ENCODE peak calls at places on chromosome 14, in seven cellular contexts. U is left cardiac atrium; R is naive thymus-derived CD8-positive, alpha-beta T cell; A is heart left ventricle; W is HS-5; F is ACHN; H is WTC11. V is an unnamed sample.

GRCh38 chr14:78450945-78451344 is 280.8 kb downstream of the NRXN3 start:
- DNase-seq in U (no peak), W (no peak), F (no peak), A (no peak), R (no peak), H (no peak), V (no peak)

GRCh38 chr14:105333613-105334364 is 19.2 kb downstream of the PACS2 start:
- DNase-seq in H (no peak), R (no peak), U (no peak), A (no peak), W (no peak), F (no peak), V (no peak)

GRCh38 chr14:73235531-73236155 is 1.7 kb upstream of the PAPLN start:
- DNase-seq in R (no peak), U (no peak), W (no peak), A (no peak), F (no peak), H (peak), V (peak)

GRCh38 chr14:93991212-93991611 is 5.9 kb upstream of the CCDC197 start:
- DNase-seq in R (no peak), F (no peak), A (no peak), W (no peak), H (no peak), U (no peak), V (no peak)

GRCh38 chr14:91252901-91253794 is 8.6 kb upstream of the GPR68 start:
- DNase-seq in H (peak), W (no peak), R (peak), A (peak), F (no peak), U (peak), V (peak)

GRCh38 chr14:85594217-85594616 is 64.3 kb downstream of the FLRT2 start:
- DNase-seq in H (no peak), F (no peak), U (no peak), R (no peak), A (no peak), W (no peak), V (no peak)

GRCh38 chr14:58808828-58809227 is 171.1 kb downstream of the DACT1 start:
- DNase-seq in H (no peak), R (no peak), F (no peak), A (no peak), W (no peak), U (no peak), V (peak)

GRCh38 chr14:23252420-23253333 is 14.9 kb downstream of the RNF212B start:
- DNase-seq in W (no peak), H (no peak), R (no peak), A (no peak), F (no peak), U (no peak), V (no peak)

GRCh38 chr14:69092840-69093422 is 60.0 kb downstream of the DCAF5 start:
- DNase-seq in F (no peak), H (no peak), W (no peak), R (no peak), U (no peak), A (no peak), V (no peak)

GRCh38 chr14:31994391-31995033 is 82.6 kb upstream of the ARHGAP5 start:
- DNase-seq in R (no peak), F (no peak), W (no peak), U (no peak), H (no peak), A (no peak), V (no peak)

GRCh38 chr14:55711171-55711811 is 131.3 kb downstream of the KTN1 start:
- DNase-seq in R (no peak), W (no peak), A (no peak), H (no peak), F (no peak), U (no peak), V (no peak)

GRCh38 chr14:64723691-64724577 is 19.7 kb downstream of the PLEKHG3 start:
- DNase-seq in H (no peak), W (no peak), R (no peak), A (peak), U (no peak), F (no peak), V (peak)

GRCh38 chr14:58978336-58978735 is 210.1 kb upstream of the DAAM1 start:
- DNase-seq in W (no peak), R (no peak), U (peak), A (peak), H (no peak), F (no peak), V (no peak)

GRCh38 chr14:77965919-77966435 is 166.1 kb downstream of the ADCK1 start:
- DNase-seq in F (peak), A (no peak), U (peak), W (no peak), H (peak), R (no peak), V (peak)

GRCh38 chr14:104972301-104973211 is 5.6 kb downstream of the AHNAK2 start:
- DNase-seq in A (peak), H (no peak), W (no peak), F (peak), R (no peak), U (peak), V (peak)

GRCh38 chr14:100422556-100423420 is 99.6 kb downstream of the SLC25A47 start:
- DNase-seq in R (no peak), A (no peak), F (no peak), W (no peak), U (no peak), H (no peak), V (no peak)

GRCh38 chr14:33343016-33343415 is 404.3 kb downstream of the NPAS3 start:
- DNase-seq in W (no peak), A (no peak), U (no peak), F (no peak), H (no peak), R (no peak), V (no peak)

GRCh38 chr14:59438148-59438766 is 26.9 kb downstream of the GPR135 start:
- DNase-seq in H (no peak), U (no peak), R (no peak), F (no peak), A (no peak), W (peak), V (no peak)

GRCh38 chr14:74647834-74648361 is 35.9 kb upstream of the LTBP2 start:
- DNase-seq in W (no peak), F (no peak), R (no peak), A (no peak), H (no peak), U (no peak), V (no peak)

GRCh38 chr14:100657780-100658513 is 68.7 kb upstream of the DLK1 start:
- DNase-seq in F (no peak), R (no peak), W (no peak), A (no peak), H (no peak), U (no peak), V (no peak)

GRCh38 chr14:99819514-99819913 is 26.3 kb downstream of the EML1 start:
- DNase-seq in R (no peak), F (no peak), A (no peak), U (no peak), W (no peak), H (peak), V (no peak)

GRCh38 chr14:25048170-25049126 is 1.5 kb downstream of the STXBP6 start:
- DNase-seq in W (peak), F (no peak), R (no peak), U (peak), A (peak), H (no peak), V (peak)

GRCh38 chr14:22668863-22669262 is 24.7 kb upstream of the OR6J1 start:
- DNase-seq in W (no peak), R (no peak), U (no peak), F (no peak), A (no peak), H (no peak), V (no peak)

GRCh38 chr14:93884950-93885349 is 42.2 kb upstream of the FAM181A start:
- DNase-seq in H (no peak), F (no peak), U (no peak), A (no peak), W (no peak), R (no peak), V (no peak)

GRCh38 chr14:23385840-23386657 is 9.2 kb downstream of the CMTM5 start:
- DNase-seq in H (no peak), R (no peak), U (no peak), A (no peak), W (no peak), F (no peak), V (no peak)

GRCh38 chr14:99217066-99217465 is 54.9 kb downstream of the BCL11B start:
- DNase-seq in F (no peak), U (no peak), A (no peak), R (no peak), W (no peak), H (no peak), V (no peak)

GRCh38 chr14:103118019-103118662 is 5.1 kb upstream of the TNFAIP2 start:
- DNase-seq in U (peak), A (peak), R (no peak), H (no peak), F (no peak), W (no peak), V (no peak)

GRCh38 chr14:29814153-29815057 is 113.2 kb downstream of the PRKD1 start:
- DNase-seq in F (no peak), H (no peak), W (no peak), R (no peak), A (peak), U (peak), V (no peak)

GRCh38 chr14:24802236-24802635 is 168.2 kb upstream of the GZMB start:
- DNase-seq in W (no peak), F (no peak), U (no peak), R (no peak), H (peak), A (no peak), V (no peak)

GRCh38 chr14:24224618-24225071 is 7.5 kb downstream of the NEDD8 start:
- DNase-seq in H (no peak), U (no peak), R (no peak), A (no peak), F (no peak), W (peak), V (no peak)

GRCh38 chr14:89845346-89845745 is 109.2 kb downstream of the EFCAB11 start:
- DNase-seq in F (no peak), R (no peak), A (no peak), U (no peak), H (no peak), W (no peak), V (peak)

GRCh38 chr14:85344847-85345591 is 184.9 kb upstream of the FLRT2 start:
- DNase-seq in H (no peak), F (no peak), R (no peak), W (no peak), U (no peak), A (no peak), V (no peak)

GRCh38 chr14:71933026-71933587 is 878 bp downstream of the RGS6 start:
- DNase-seq in A (no peak), H (peak), U (no peak), R (no peak), F (no peak), W (no peak), V (peak)

GRCh38 chr14:45201908-45202307 is 51.1 kb downstream of the MIS18BP1 start:
- DNase-seq in W (no peak), F (peak), R (no peak), U (no peak), H (peak), A (no peak), V (peak)

GRCh38 chr14:60665178-60665555 is 15.9 kb upstream of the SIX1 start:
- DNase-seq in H (no peak), U (no peak), A (no peak), R (no peak), W (no peak), F (no peak), V (no peak)

GRCh38 chr14:81302613-81303012 is 81.9 kb upstream of the GTF2A1 start:
- DNase-seq in R (no peak), W (no peak), H (no peak), F (no peak), U (no peak), A (no peak), V (no peak)

GRCh38 chr14:96215845-96216244 is 11.2 kb downstream of the BDKRB2 start:
- DNase-seq in R (no peak), F (no peak), U (no peak), W (no peak), H (no peak), A (no peak), V (no peak)

GRCh38 chr14:72256055-72256454 is 323.8 kb downstream of the RGS6 start:
- DNase-seq in A (no peak), R (no peak), W (peak), U (no peak), H (no peak), F (peak), V (no peak)

V was measured in hepatocyte.